ENCODE peak calls at places on chromosomes 7 and 10, in five cellular contexts. One of them, this sample, is unnamed.

GRCh38 chr10:87546221-87546620 is 41.5 kb downstream of the MINPP1 start:
- DNase-seq in left ventricle myocardium inferior: no peak
- DNase-seq in ovary: no peak
- DNase-seq in sigmoid colon: no peak
- DNase-seq in HepG2: no peak
- DNase-seq in this sample: no peak

GRCh38 chr7:946256-946996 is 8.1 kb downstream of the ADAP1 start:
- DNase-seq in left ventricle myocardium inferior: no peak
- DNase-seq in ovary: no peak
- DNase-seq in sigmoid colon: peak; percentile 53
- DNase-seq in HepG2: no peak
- DNase-seq in this sample: peak; percentile 85

GRCh38 chr7:114660007-114660406 is 245.4 kb downstream of the FOXP2 start:
- DNase-seq in left ventricle myocardium inferior: no peak
- DNase-seq in ovary: no peak
- DNase-seq in sigmoid colon: no peak
- DNase-seq in HepG2: no peak
- DNase-seq in this sample: no peak

GRCh38 chr10:75395955-75396860 is 5.4 kb downstream of the ZNF503 start:
- DNase-seq in left ventricle myocardium inferior: peak; percentile 39
- DNase-seq in ovary: peak; percentile 61
- DNase-seq in sigmoid colon: no peak
- DNase-seq in HepG2: no peak
- DNase-seq in this sample: peak; percentile 65

GRCh38 chr10:86355571-86356038 is 11.0 kb downstream of the GRID1 start:
- DNase-seq in left ventricle myocardium inferior: peak; percentile 59
- DNase-seq in ovary: no peak
- DNase-seq in sigmoid colon: no peak
- DNase-seq in HepG2: no peak
- DNase-seq in this sample: no peak

GRCh38 chr10:91992026-91992425 is 68.5 kb downstream of the BTAF1 start:
- DNase-seq in left ventricle myocardium inferior: no peak
- DNase-seq in ovary: no peak
- DNase-seq in sigmoid colon: no peak
- DNase-seq in HepG2: no peak
- DNase-seq in this sample: no peak

GRCh38 chr7:25859412-25859704 is 292.6 kb upstream of the NFE2L3 start:
- DNase-seq in left ventricle myocardium inferior: no peak
- DNase-seq in ovary: no peak
- DNase-seq in sigmoid colon: no peak
- DNase-seq in HepG2: no peak
- DNase-seq in this sample: no peak

GRCh38 chr10:98213740-98214139 is 54.3 kb downstream of the LOXL4 start:
- DNase-seq in left ventricle myocardium inferior: no peak
- DNase-seq in ovary: no peak
- DNase-seq in sigmoid colon: no peak
- DNase-seq in HepG2: no peak
- DNase-seq in this sample: no peak

GRCh38 chr7:38189256-38189938 is 11.4 kb downstream of the STARD3NL start:
- DNase-seq in left ventricle myocardium inferior: no peak
- DNase-seq in ovary: no peak
- DNase-seq in sigmoid colon: no peak
- DNase-seq in HepG2: no peak
- DNase-seq in this sample: no peak

GRCh38 chr10:119335671-119336353 is 128.4 kb downstream of the GRK5 start:
- DNase-seq in left ventricle myocardium inferior: no peak
- DNase-seq in ovary: no peak
- DNase-seq in sigmoid colon: no peak
- DNase-seq in HepG2: no peak
- DNase-seq in this sample: no peak

GRCh38 chr7:77497079-77497478 is 40.0 kb upstream of the PTPN12 start:
- DNase-seq in left ventricle myocardium inferior: no peak
- DNase-seq in ovary: no peak
- DNase-seq in sigmoid colon: no peak
- DNase-seq in HepG2: no peak
- DNase-seq in this sample: no peak

GRCh38 chr10:26437637-26438461 is at the start of gene APBB1IP:
- DNase-seq in left ventricle myocardium inferior: peak; percentile 81
- DNase-seq in ovary: no peak
- DNase-seq in sigmoid colon: peak; percentile 88
- DNase-seq in HepG2: no peak
- DNase-seq in this sample: peak; percentile 19

GRCh38 chr7:36017111-36017510 is 135.9 kb upstream of the EEPD1 start:
- DNase-seq in left ventricle myocardium inferior: no peak
- DNase-seq in ovary: no peak
- DNase-seq in sigmoid colon: no peak
- DNase-seq in HepG2: no peak
- DNase-seq in this sample: no peak

GRCh38 chr10:100912013-100912608 is 652 bp upstream of the SLF2 start:
- DNase-seq in left ventricle myocardium inferior: no peak
- DNase-seq in ovary: no peak
- DNase-seq in sigmoid colon: no peak
- DNase-seq in HepG2: no peak
- DNase-seq in this sample: no peak

GRCh38 chr7:30965372-30965771 is 1.6 kb downstream of the GHRHR start:
- DNase-seq in left ventricle myocardium inferior: no peak
- DNase-seq in ovary: no peak
- DNase-seq in sigmoid colon: no peak
- DNase-seq in HepG2: no peak
- DNase-seq in this sample: no peak

GRCh38 chr10:10326119-10326518 is 691.6 kb upstream of the CELF2 start:
- DNase-seq in left ventricle myocardium inferior: no peak
- DNase-seq in ovary: no peak
- DNase-seq in sigmoid colon: no peak
- DNase-seq in HepG2: no peak
- DNase-seq in this sample: no peak

GRCh38 chr7:48090095-48090805 is 1.2 kb downstream of the UPP1 start:
- DNase-seq in left ventricle myocardium inferior: peak; percentile 47
- DNase-seq in ovary: peak; percentile 36
- DNase-seq in sigmoid colon: peak; percentile 78
- DNase-seq in HepG2: no peak
- DNase-seq in this sample: no peak

GRCh38 chr10:62356447-62356846 is 17.7 kb upstream of the ZNF365 start:
- DNase-seq in left ventricle myocardium inferior: no peak
- DNase-seq in ovary: no peak
- DNase-seq in sigmoid colon: no peak
- DNase-seq in HepG2: no peak
- DNase-seq in this sample: no peak

GRCh38 chr7:104160375-104160774 is 47.4 kb downstream of the ORC5 start:
- DNase-seq in left ventricle myocardium inferior: no peak
- DNase-seq in ovary: no peak
- DNase-seq in sigmoid colon: no peak
- DNase-seq in HepG2: no peak
- DNase-seq in this sample: no peak

GRCh38 chr7:93249749-93250148 is 17.6 kb downstream of the VPS50 start:
- DNase-seq in left ventricle myocardium inferior: no peak
- DNase-seq in ovary: no peak
- DNase-seq in sigmoid colon: no peak
- DNase-seq in HepG2: no peak
- DNase-seq in this sample: no peak

GRCh38 chr7:93239824-93240223 is 7.7 kb downstream of the VPS50 start:
- DNase-seq in left ventricle myocardium inferior: no peak
- DNase-seq in ovary: no peak
- DNase-seq in sigmoid colon: no peak
- DNase-seq in HepG2: no peak
- DNase-seq in this sample: no peak

GRCh38 chr7:93245525-93246432 is 13.6 kb downstream of the VPS50 start:
- DNase-seq in left ventricle myocardium inferior: no peak
- DNase-seq in ovary: no peak
- DNase-seq in sigmoid colon: no peak
- DNase-seq in HepG2: peak; percentile 21
- DNase-seq in this sample: peak; percentile 24
- H3K4me3 ChIP-seq in left ventricle myocardium inferior: no peak overlapping the region
- H3K4me3 ChIP-seq in ovary: no peak overlapping the region
- H3K4me3 ChIP-seq in sigmoid colon: peak overlapping the region; percentile 27
- H3K4me3 ChIP-seq in HepG2: no peak overlapping the region
- H3K4me3 ChIP-seq in this sample: no peak overlapping the region

DNA sequence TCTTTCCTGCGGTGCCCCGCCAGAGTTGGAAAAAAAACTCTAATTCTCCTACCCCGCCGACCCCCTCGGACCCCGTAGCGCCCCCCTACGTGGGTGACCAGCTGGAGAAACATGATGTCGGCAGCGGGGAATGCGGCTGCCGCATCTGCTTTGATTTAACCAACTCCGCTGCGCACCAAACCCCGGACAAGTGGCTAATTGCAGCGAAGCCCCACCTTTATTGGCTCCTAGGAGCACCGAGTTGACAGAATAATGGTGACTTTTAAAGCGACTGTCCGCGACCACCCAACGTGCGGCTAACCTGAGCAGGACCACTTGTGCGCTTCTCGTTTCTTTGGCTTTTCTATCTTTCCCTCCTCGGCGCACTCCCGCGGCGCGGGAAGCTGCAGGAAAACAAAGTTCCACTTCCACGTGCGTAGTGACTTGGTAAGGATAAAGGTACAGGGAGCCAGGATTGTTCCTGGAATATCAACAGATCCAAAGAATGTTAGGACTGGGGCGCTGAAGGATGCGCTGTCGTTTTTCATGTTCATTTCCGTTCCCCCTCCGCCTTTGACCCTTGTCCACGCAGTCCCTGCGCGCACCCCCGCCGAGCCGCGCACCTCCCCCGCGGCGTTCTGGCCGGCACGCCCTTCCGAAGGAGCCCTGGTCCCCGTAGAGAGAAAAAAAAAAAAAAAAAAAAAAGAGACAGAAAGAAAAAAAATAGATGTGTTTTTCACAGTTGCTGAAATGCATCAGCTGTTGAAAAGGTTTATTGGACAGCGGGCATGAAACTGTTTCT is 1.4 kb downstream of the WNT16 start:
- DNase-seq in left ventricle myocardium inferior: no peak
- DNase-seq in ovary: peak; percentile 18
- DNase-seq in sigmoid colon: no peak
- DNase-seq in HepG2: no peak
- DNase-seq in this sample: peak; percentile 15
- H3K4me3 ChIP-seq in left ventricle myocardium inferior: peak overlapping the region; percentile 62
- H3K4me3 ChIP-seq in ovary: peak overlapping the region; percentile 31
- H3K4me3 ChIP-seq in sigmoid colon: peak overlapping the region; percentile 44
- H3K4me3 ChIP-seq in HepG2: no peak overlapping the region
- H3K4me3 ChIP-seq in this sample: peak overlapping the region; percentile 25

GRCh38 chr7:27140108-27140842 is 3.2 kb downstream of the HOXA5 start:
- DNase-seq in left ventricle myocardium inferior: no peak
- DNase-seq in ovary: no peak
- DNase-seq in sigmoid colon: no peak
- DNase-seq in HepG2: no peak
- DNase-seq in this sample: peak; percentile 76

GRCh38 chr7:27137603-27138410 is 5.7 kb downstream of the HOXA5 start:
- DNase-seq in left ventricle myocardium inferior: no peak
- DNase-seq in ovary: no peak
- DNase-seq in sigmoid colon: peak; percentile 26
- DNase-seq in HepG2: no peak
- DNase-seq in this sample: no peak

GRCh38 chr7:27141138-27141537 is 2.3 kb downstream of the HOXA5 start:
- DNase-seq in left ventricle myocardium inferior: no peak
- DNase-seq in ovary: no peak
- DNase-seq in sigmoid colon: no peak
- DNase-seq in HepG2: no peak
- DNase-seq in this sample: no peak

GRCh38 chr7:27139335-27140107 is 4.0 kb downstream of the HOXA5 start:
- DNase-seq in left ventricle myocardium inferior: no peak
- DNase-seq in ovary: no peak
- DNase-seq in sigmoid colon: no peak
- DNase-seq in HepG2: no peak
- DNase-seq in this sample: no peak

DNA sequence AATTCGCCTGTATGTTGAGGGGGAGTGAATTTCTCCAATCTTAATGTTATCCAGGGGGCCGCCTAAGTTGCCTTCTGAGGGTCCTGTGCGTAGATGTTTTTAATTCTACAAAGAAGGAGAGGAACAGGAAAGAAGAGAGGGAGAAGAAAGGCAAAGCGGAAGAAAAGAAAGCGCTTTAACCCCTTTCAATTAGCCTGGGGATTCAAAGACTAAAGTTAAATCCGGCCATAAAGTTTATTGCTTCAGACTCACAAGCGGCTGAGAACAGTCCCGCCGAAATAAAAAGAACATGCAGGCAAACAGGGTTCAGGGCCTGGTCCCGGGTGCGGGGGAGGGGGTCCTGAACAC is 4.5 kb downstream of the HOXA5 start:
- DNase-seq in left ventricle myocardium inferior: no peak
- DNase-seq in ovary: no peak
- DNase-seq in sigmoid colon: no peak
- DNase-seq in HepG2: no peak
- DNase-seq in this sample: peak; percentile 46
- H3K4me3 ChIP-seq in left ventricle myocardium inferior: no peak overlapping the region
- H3K4me3 ChIP-seq in ovary: peak overlapping the region; percentile 24
- H3K4me3 ChIP-seq in sigmoid colon: peak overlapping the region; percentile 22
- H3K4me3 ChIP-seq in HepG2: no peak overlapping the region
- H3K4me3 ChIP-seq in this sample: peak overlapping the region; percentile 46

GRCh38 chr10:81873932-81874816 is 820 bp upstream of the NRG3 start:
- DNase-seq in left ventricle myocardium inferior: peak; percentile 29
- DNase-seq in ovary: no peak
- DNase-seq in sigmoid colon: peak; percentile 68
- DNase-seq in HepG2: no peak
- DNase-seq in this sample: peak; percentile 5
- H3K4me3 ChIP-seq in left ventricle myocardium inferior: peak overlapping the region; percentile 58
- H3K4me3 ChIP-seq in ovary: no peak overlapping the region
- H3K4me3 ChIP-seq in sigmoid colon: peak overlapping the region; percentile 49
- H3K4me3 ChIP-seq in HepG2: no peak overlapping the region
- H3K4me3 ChIP-seq in this sample: no peak overlapping the region

GRCh38 chr7:28957822-28958234 is 302 bp downstream of the TRIL start:
- DNase-seq in left ventricle myocardium inferior: no peak
- DNase-seq in ovary: no peak
- DNase-seq in sigmoid colon: no peak
- DNase-seq in HepG2: no peak
- DNase-seq in this sample: peak; percentile 7
- H3K4me3 ChIP-seq in left ventricle myocardium inferior: peak overlapping the region; percentile 72
- H3K4me3 ChIP-seq in ovary: peak overlapping the region; percentile 48
- H3K4me3 ChIP-seq in sigmoid colon: peak overlapping the region; percentile 51
- H3K4me3 ChIP-seq in HepG2: no peak overlapping the region
- H3K4me3 ChIP-seq in this sample: peak overlapping the region; percentile 85

DNA sequence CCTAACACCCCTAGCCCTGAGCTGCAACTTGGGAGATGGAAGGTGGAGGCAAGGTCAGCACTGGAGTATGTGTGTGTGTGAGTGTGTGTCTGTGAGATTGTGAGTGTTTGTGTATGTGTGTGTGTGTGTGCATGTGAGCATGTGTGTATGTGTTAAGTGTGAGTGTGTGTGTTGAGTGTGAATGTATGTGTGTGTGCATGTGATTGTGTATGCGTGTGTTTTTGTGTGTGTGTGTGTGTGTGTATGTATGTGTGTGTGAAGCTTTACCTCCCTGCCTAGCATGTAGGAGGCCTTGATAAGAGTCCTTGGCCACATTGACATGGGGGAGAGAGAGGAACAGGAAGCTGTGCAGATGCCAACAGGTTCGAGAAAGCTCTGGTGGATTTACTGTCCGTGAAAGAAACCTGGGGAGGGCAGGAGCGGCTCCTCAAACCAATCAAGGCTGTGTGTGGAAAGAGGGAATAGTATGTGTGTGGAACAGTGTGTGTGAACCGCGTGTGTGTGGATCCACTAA is 9.3 kb downstream of the RASSF4 start:
- DNase-seq in left ventricle myocardium inferior: no peak
- DNase-seq in ovary: no peak
- DNase-seq in sigmoid colon: peak; percentile 22
- DNase-seq in HepG2: no peak
- DNase-seq in this sample: no peak
- H3K4me3 ChIP-seq in left ventricle myocardium inferior: peak overlapping the region; percentile 33
- H3K4me3 ChIP-seq in ovary: no peak overlapping the region
- H3K4me3 ChIP-seq in sigmoid colon: no peak overlapping the region
- H3K4me3 ChIP-seq in HepG2: no peak overlapping the region
- H3K4me3 ChIP-seq in this sample: no peak overlapping the region

GRCh38 chr10:17232276-17232987 is 4.4 kb downstream of the VIM start:
- DNase-seq in left ventricle myocardium inferior: no peak
- DNase-seq in ovary: no peak
- DNase-seq in sigmoid colon: no peak
- DNase-seq in HepG2: no peak
- DNase-seq in this sample: no peak
- H3K4me3 ChIP-seq in left ventricle myocardium inferior: peak overlapping the region; percentile 90
- H3K4me3 ChIP-seq in ovary: peak overlapping the region; percentile 7
- H3K4me3 ChIP-seq in sigmoid colon: peak overlapping the region; percentile 70
- H3K4me3 ChIP-seq in HepG2: no peak overlapping the region
- H3K4me3 ChIP-seq in this sample: no peak overlapping the region

GRCh38 chr10:8454357-8454756 is 399.9 kb downstream of the GATA3 start:
- DNase-seq in left ventricle myocardium inferior: no peak
- DNase-seq in ovary: no peak
- DNase-seq in sigmoid colon: no peak
- DNase-seq in HepG2: no peak
- DNase-seq in this sample: no peak
- H3K4me3 ChIP-seq in left ventricle myocardium inferior: no peak overlapping the region
- H3K4me3 ChIP-seq in ovary: no peak overlapping the region
- H3K4me3 ChIP-seq in sigmoid colon: no peak overlapping the region
- H3K4me3 ChIP-seq in HepG2: no peak overlapping the region
- H3K4me3 ChIP-seq in this sample: no peak overlapping the region